ENCODE peak calls at places on chromosomes 2 and 18, in six cellular contexts. S is ovary, Y is endothelial cell, K is IMR-90, Q is upper lobe of right lung, Z is colonic mucosa. D is an unnamed sample.

GRCh38 chr2:235701206-235701605 is 207.4 kb downstream of the AGAP1 start:
- DNase-seq in S (no peak), Y (no peak), K (no peak), Q (no peak), Z (no peak), D (no peak)

GRCh38 chr2:239625913-239626734 is 225.3 kb upstream of the HDAC4 start:
- DNase-seq in S (no peak), Y (no peak), K (no peak), Q (no peak), Z (no peak), D (no peak)

GRCh38 chr2:43993437-43993836 is 2.4 kb downstream of the LRPPRC start:
- DNase-seq in S (no peak), Y (no peak), K (no peak), Q (no peak), Z (no peak), D (no peak)

GRCh38 chr2:119366161-119366648 is 429 bp downstream of the C2orf76 start:
- DNase-seq in S (no peak), Y (no peak), K (peak; percentile 25), Q (no peak), Z (peak; percentile 51), D (peak; percentile 12)

GRCh38 chr2:126748188-126748760 is 92.3 kb downstream of the GYPC start:
- DNase-seq in S (no peak), Y (no peak), K (no peak), Q (no peak), Z (no peak), D (no peak)

GRCh38 chr18:3447035-3447894 is 2.7 kb upstream of the TGIF1 start:
- DNase-seq in S (peak; percentile 65), Y (peak; percentile 48), K (peak; percentile 62), Q (peak; percentile 82), Z (no peak), D (peak; percentile 40)

GRCh38 chr2:240993446-240994160 is 4.8 kb upstream of the SNED1 start:
- DNase-seq in S (no peak), Y (no peak), K (no peak), Q (no peak), Z (no peak), D (no peak)

GRCh38 chr2:12719400-12720104 is 2.8 kb downstream of the TRIB2 start:
- DNase-seq in S (no peak), Y (no peak), K (peak; percentile 64), Q (no peak), Z (no peak), D (peak; percentile 70)

GRCh38 chr2:157784169-157784822 is 91.8 kb downstream of the ACVR1 start:
- DNase-seq in S (peak; percentile 12), Y (no peak), K (peak; percentile 21), Q (peak; percentile 66), Z (peak; percentile 80), D (no peak)

GRCh38 chr2:237901932-237902846 is 42.8 kb downstream of the RAMP1 start:
- DNase-seq in S (peak; percentile 6), Y (no peak), K (no peak), Q (peak; percentile 52), Z (no peak), D (no peak)

GRCh38 chr2:227462463-227462951 is 9.4 kb upstream of the AGFG1 start:
- DNase-seq in S (no peak), Y (peak; percentile 8), K (no peak), Q (no peak), Z (no peak), D (no peak)

GRCh38 chr2:88694015-88694414 is 2.5 kb downstream of the RPIA start:
- DNase-seq in S (no peak), Y (no peak), K (no peak), Q (no peak), Z (no peak), D (no peak)

GRCh38 chr2:88692187-88692586 is 714 bp downstream of the RPIA start:
- DNase-seq in S (no peak), Y (peak; percentile 20), K (peak; percentile 7), Q (peak; percentile 72), Z (peak; percentile 47), D (no peak)

GRCh38 chr2:88687384-88687783 is 4.1 kb upstream of the RPIA start:
- DNase-seq in S (no peak), Y (no peak), K (no peak), Q (no peak), Z (no peak), D (no peak)

GRCh38 chr2:88690591-88691338 is 708 bp upstream of the RPIA start:
- DNase-seq in S (no peak), Y (no peak), K (peak; percentile 2), Q (peak; percentile 78), Z (peak; percentile 64), D (no peak)

DNA sequence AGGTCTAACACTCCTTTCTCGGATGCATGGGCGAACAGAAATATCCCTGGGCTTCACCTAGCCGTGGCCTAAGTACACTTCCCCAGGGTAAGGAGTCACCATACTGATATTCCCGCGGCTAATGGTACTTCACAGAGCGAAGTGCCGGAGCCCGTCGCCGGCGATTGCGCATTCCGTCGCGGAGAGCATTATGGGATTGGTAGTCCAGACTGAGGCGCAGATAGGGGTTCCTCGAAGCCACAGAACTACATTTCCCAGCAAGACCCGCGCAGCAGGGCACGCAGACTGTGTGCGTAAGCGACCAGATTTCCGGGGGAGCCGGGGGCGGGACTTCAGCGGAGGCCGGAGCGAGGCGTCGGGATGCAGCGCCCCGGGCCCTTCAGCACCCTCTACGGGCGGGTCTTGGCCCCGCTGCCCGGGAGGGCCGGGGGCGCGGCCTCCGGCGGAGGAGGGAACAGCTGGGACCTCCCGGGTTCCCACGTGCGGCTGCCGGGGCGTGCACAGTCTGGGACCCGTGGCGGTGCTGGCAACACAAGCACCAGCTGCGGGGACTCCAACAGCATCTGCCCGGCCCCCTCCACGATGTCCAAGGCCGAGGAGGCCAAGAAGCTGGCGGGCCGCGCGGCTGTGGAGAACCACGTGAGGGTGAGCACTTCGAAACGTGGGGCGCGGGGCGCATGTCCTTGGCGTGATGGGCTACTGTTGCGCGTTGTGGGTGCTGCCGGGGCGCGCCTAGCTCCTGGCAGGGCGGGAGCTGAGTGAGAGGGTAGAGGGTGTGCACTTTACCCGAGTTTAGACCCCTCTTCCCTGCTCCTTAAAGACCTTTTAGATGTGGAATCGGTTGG is at the start of gene RPIA:
- DNase-seq in S (peak; percentile 98), Y (peak; percentile 97), K (peak; percentile 98), Q (peak; percentile 100), Z (peak; percentile 99), D (peak; percentile 99)
- TF ChIP-seq CTCF in S (peak; percentile 81), Y (peak; percentile 18), K (peak; percentile 82), Q (peak; percentile 69), Z (peak; percentile 68), D (peak; percentile 73)

DNA sequence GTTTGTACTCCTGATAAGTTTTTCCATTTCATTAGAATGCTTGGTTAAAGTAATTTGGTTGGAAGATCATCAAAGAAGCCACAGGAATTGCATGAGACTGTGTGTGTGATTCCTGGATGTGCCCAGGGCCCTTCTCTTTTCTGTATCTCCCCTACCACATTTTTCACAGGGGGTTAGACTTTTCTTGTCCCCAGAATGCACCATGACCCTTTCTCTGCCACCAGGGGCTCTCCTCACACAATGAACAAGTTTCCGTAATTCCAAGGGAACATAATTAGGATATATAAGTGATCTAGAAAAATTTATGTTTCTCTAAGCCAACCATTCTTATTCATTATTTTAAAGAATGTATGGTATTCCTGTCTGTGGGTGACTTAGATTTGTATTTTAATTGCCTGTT is 291.8 kb downstream of the NEDD4L start:
- DNase-seq in S (no peak), Y (no peak), K (no peak), Q (no peak), Z (no peak), D (no peak)
- TF ChIP-seq CTCF in S (no peak), Y (no peak), K (peak; percentile 25), Q (no peak), Z (no peak), D (peak; percentile 59)

GRCh38 chr2:147713349-147713748 is 131.5 kb upstream of the ACVR2A start:
- DNase-seq in S (no peak), Y (no peak), K (no peak), Q (no peak), Z (no peak), D (no peak)
- TF ChIP-seq CTCF in S (no peak), Y (no peak), K (no peak), Q (no peak), Z (no peak), D (no peak)

GRCh38 chr2:231541605-231542509 is 11.6 kb upstream of the NMUR1 start:
- DNase-seq in S (no peak), Y (peak; percentile 32), K (no peak), Q (no peak), Z (no peak), D (no peak)
- TF ChIP-seq CTCF in S (no peak), Y (peak; percentile 39), K (no peak), Q (peak; percentile 27), Z (no peak), D (peak; percentile 57)

GRCh38 chr2:2810504-2810903 is 479.4 kb upstream of the MYT1L start:
- DNase-seq in S (no peak), Y (no peak), K (no peak), Q (no peak), Z (no peak), D (no peak)
- TF ChIP-seq CTCF in S (no peak), Y (no peak), K (no peak), Q (no peak), Z (no peak), D (no peak)

D was measured in HFFc6.